ENCODE peak calls at places on chromosomes 13 and 19, in five cellular contexts. I is AG04450; P is dorsolateral prefrontal cortex; S is mammary epithelial cell; R is CD8-positive, alpha-beta T cell. N is an unnamed sample. For H3K27me3, the result is how much of the 10 kb centered on the place peaks cover.

GRCh38 chr13:44218501-44219240 is 155.0 kb upstream of the SERP2 start:
- DNase-seq in I (no peak), P (no peak), S (no peak), R (no peak), N (peak)

GRCh38 chr19:40533508-40533907 is 43.2 kb upstream of the SHKBP1 start:
- DNase-seq in I (no peak), P (no peak), S (no peak), R (no peak), N (no peak)

GRCh38 chr13:36819811-36820140 is 754 bp downstream of the RFXAP start:
- DNase-seq in I (no peak), P (no peak), S (peak), R (peak), N (no peak)

GRCh38 chr13:33206425-33206824 is 79.1 kb downstream of the STARD13 start:
- DNase-seq in I (no peak), P (no peak), S (no peak), R (no peak), N (no peak)

GRCh38 chr13:59111711-59112110 is 1052.0 kb downstream of the DIAPH3 start:
- DNase-seq in I (peak), P (no peak), S (no peak), R (no peak), N (no peak)

GRCh38 chr13:91894311-91894710 is 495.9 kb downstream of the GPC5 start:
- DNase-seq in I (no peak), P (no peak), S (no peak), R (no peak), N (no peak)

GRCh38 chr13:98581971-98582702 is 5.2 kb upstream of the STK24 start:
- DNase-seq in I (no peak), P (no peak), S (peak), R (no peak), N (no peak)

GRCh38 chr13:101390461-101390860 is 25.8 kb downstream of the NALCN start:
- DNase-seq in I (no peak), P (no peak), S (peak), R (no peak), N (no peak)

GRCh38 chr13:91520952-91521351 is 122.5 kb downstream of the GPC5 start:
- DNase-seq in I (no peak), P (no peak), S (no peak), R (no peak), N (no peak)

GRCh38 chr13:113586661-113587479 is 2.3 kb downstream of the TFDP1 start:
- DNase-seq in I (no peak), P (peak), S (no peak), R (no peak), N (no peak)

GRCh38 chr13:106987435-106987800 is 419.5 kb upstream of the ARGLU1 start:
- DNase-seq in I (no peak), P (no peak), S (no peak), R (no peak), N (no peak)

GRCh38 chr13:74550039-74550438 is 415.8 kb upstream of the KLF12 start:
- DNase-seq in I (no peak), P (no peak), S (peak), R (no peak), N (no peak)

GRCh38 chr13:93984876-93985275 is 494.6 kb downstream of the DCT start:
- DNase-seq in I (no peak), P (no peak), S (no peak), R (no peak), N (no peak)

GRCh38 chr13:113843864-113844556 is 19.9 kb downstream of the GAS6 start:
- DNase-seq in I (no peak), P (no peak), S (no peak), R (no peak), N (peak)

GRCh38 chr19:3536429-3537100 is 2.4 kb upstream of the TEKTIP1 start:
- DNase-seq in I (no peak), P (peak), S (peak), R (no peak), N (no peak)

GRCh38 chr19:41426952-41427646 is at the start of gene B3GNT8:
- DNase-seq in I (peak), P (no peak), S (peak), R (peak), N (peak)

GRCh38 chr13:32153056-32153455 is 121.5 kb downstream of the FRY start:
- DNase-seq in I (peak), P (no peak), S (peak), R (no peak), N (no peak)

GRCh38 chr19:33063356-33064116 is 1.2 kb downstream of the RHPN2 start:
- DNase-seq in I (no peak), P (no peak), S (no peak), R (no peak), N (no peak)

GRCh38 chr19:1491114-1491848 is at the start of gene REEP6:
- DNase-seq in I (no peak), P (no peak), S (no peak), R (no peak), N (peak)

GRCh38 chr13:114148521-114148855 is 16.1 kb upstream of the RASA3 start:
- DNase-seq in I (no peak), P (no peak), S (no peak), R (peak), N (no peak)

GRCh38 chr19:56663931-56664500 is 7.5 kb downstream of the ZNF835 start:
- DNase-seq in I (no peak), P (no peak), S (no peak), R (no peak), N (no peak)

GRCh38 chr13:113489171-113489548 is 1.4 kb downstream of the DCUN1D2 start:
- DNase-seq in I (no peak), P (no peak), S (peak), R (no peak), N (peak)

GRCh38 chr13:39776439-39776838 is 121.0 kb downstream of the COG6 start:
- DNase-seq in I (peak), P (no peak), S (peak), R (no peak), N (no peak)

GRCh38 chr19:3987619-3988371 is 2.5 kb upstream of the EEF2 start:
- DNase-seq in I (peak), P (peak), S (peak), R (peak), N (peak)

GRCh38 chr13:36973009-36973408 is 26.1 kb downstream of the ALG5 start:
- DNase-seq in I (no peak), P (no peak), S (no peak), R (no peak), N (no peak)

GRCh38 chr13:52713894-52714293 is 25.7 kb downstream of the CNMD start:
- DNase-seq in I (no peak), P (no peak), S (no peak), R (no peak), N (peak)

GRCh38 chr13:113187263-113187669 is 21.2 kb downstream of the PCID2 start:
- DNase-seq in I (peak), P (peak), S (peak), R (no peak), N (peak)

GRCh38 chr13:24261566-24261965 is 47.8 kb upstream of the C1QTNF9 start:
- DNase-seq in I (no peak), P (no peak), S (no peak), R (peak), N (no peak)

GRCh38 chr19:2239173-2239572 is 2.5 kb downstream of the SF3A2 start:
- DNase-seq in I (no peak), P (no peak), S (no peak), R (no peak), N (no peak)

GRCh38 chr13:99218969-99219368 is 18.3 kb downstream of the UBAC2 start:
- DNase-seq in I (no peak), P (no peak), S (no peak), R (peak), N (no peak)

GRCh38 chr13:78660130-78660857 is 1.3 kb upstream of the OBI1 start:
- DNase-seq in I (no peak), P (no peak), S (no peak), R (peak), N (no peak)

GRCh38 chr19:51735759-51736449 is 12.1 kb upstream of the HAS1 start:
- DNase-seq in I (no peak), P (no peak), S (no peak), R (no peak), N (peak)

GRCh38 chr19:45171211-45171623 is 6.8 kb downstream of the TRAPPC6A start:
- DNase-seq in I (no peak), P (no peak), S (no peak), R (peak), N (no peak)

GRCh38 chr19:10565028-10565566 is 713 bp downstream of the KRI1 start:
- DNase-seq in I (no peak), P (no peak), S (no peak), R (peak), N (no peak)

GRCh38 chr19:12064266-12065099 is at the start of gene ZNF844:
- DNase-seq in I (peak), P (peak), S (peak), R (peak), N (peak)
- TF ChIP-seq CTCF in I (no peak), P (no peak), S (no peak), R (no peak), N (no peak)

GRCh38 chr19:35115538-35115951 is at the start of gene FXYD3:
- DNase-seq in I (no peak), P (no peak), S (no peak), R (no peak), N (no peak)
- H3K4me3 ChIP-seq in I (no peak), P (peak), S (peak), R (no peak), N (peak)

DNA sequence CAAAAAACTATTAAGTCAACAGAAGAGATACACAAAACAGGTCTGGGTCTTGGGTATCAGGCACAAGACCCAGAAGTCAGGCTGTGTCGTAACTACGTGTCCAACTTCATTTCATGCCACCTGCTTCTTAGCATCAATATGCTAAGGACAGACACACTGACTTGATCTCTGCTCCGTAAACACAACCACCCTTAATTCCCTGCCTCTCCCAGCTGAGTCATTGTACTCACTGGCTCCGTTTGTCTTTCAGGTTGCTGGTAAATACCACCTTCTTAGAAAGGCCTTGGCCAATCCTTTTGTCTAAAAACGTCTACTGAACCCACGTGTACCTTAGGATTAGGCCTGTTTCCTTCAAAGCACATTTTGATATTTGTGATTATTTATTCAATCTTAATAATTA is 726.2 kb downstream of the PCDH9 start:
- DNase-seq in I (no peak), P (no peak), S (no peak), R (no peak), N (no peak)
- H3K27me3 ChIP-seq in I (under half), P (under half), S (under half), R (under half), N (under half)

GRCh38 chr13:86567119-86567518 is 767.9 kb upstream of the SLITRK6 start:
- DNase-seq in I (no peak), P (no peak), S (no peak), R (no peak), N (no peak)
- TF ChIP-seq CTCF in I (no peak), P (no peak), S (peak), R (no peak), N (no peak)

N was measured in left lung.